ENCODE peak calls at places on chromosomes 4 and X, in seven cellular contexts. B is esophagus squamous epithelium, J is sigmoid colon, V is right lobe of liver, Y is heart left ventricle, F is adrenal gland, S is ovary. D is an unnamed sample. For H3K27me3, the result is how much of the 10 kb centered on the place peaks cover.

GRCh38 chr4:137124278-137124932 is 407.9 kb downstream of the PCDH18 start:
- DNase-seq in Y (no peak), S (no peak), V (no peak), J (no peak), B (no peak), F (no peak), D (no peak)

GRCh38 chr4:111499291-111499690 is 646.0 kb upstream of the FAM241A start:
- DNase-seq in S (no peak), V (no peak), Y (no peak), B (no peak), J (no peak), F (no peak), D (no peak)

GRCh38 chr4:103482893-103483292 is 236.9 kb downstream of the TACR3 start:
- DNase-seq in V (no peak), Y (no peak), B (no peak), J (no peak), S (no peak), F (no peak), D (no peak)

GRCh38 chr4:140856692-140857091 is 100.5 kb upstream of the TBC1D9 start:
- DNase-seq in V (no peak), Y (peak), F (no peak), S (no peak), J (peak), B (no peak), D (no peak)

GRCh38 chr4:173509031-173510001 is 20.7 kb downstream of the HAND2 start:
- DNase-seq in B (no peak), F (peak), Y (peak), V (no peak), J (peak), S (peak), D (no peak)

GRCh38 chr4:54439831-54440243 is 210.7 kb downstream of the PDGFRA start:
- DNase-seq in J (peak), F (peak), B (no peak), S (no peak), V (no peak), Y (peak), D (peak)

GRCh38 chr4:3471098-3471760 is 8.1 kb downstream of the DOK7 start:
- DNase-seq in S (no peak), J (no peak), F (no peak), B (no peak), V (no peak), Y (no peak), D (no peak)

GRCh38 chr4:13875160-13875559 is 247.6 kb upstream of the BOD1L1 start:
- DNase-seq in Y (no peak), B (no peak), S (no peak), F (no peak), J (no peak), V (no peak), D (no peak)

GRCh38 chr4:153929651-153930050 is 140.8 kb upstream of the SFRP2 start:
- DNase-seq in J (no peak), B (no peak), V (no peak), F (no peak), Y (no peak), S (no peak), D (no peak)

GRCh38 chr4:39936565-39937418 is 40.9 kb downstream of the PDS5A start:
- DNase-seq in B (no peak), F (no peak), J (no peak), S (no peak), V (no peak), Y (no peak), D (no peak)

GRCh38 chr4:136650541-136651277 is 881.6 kb downstream of the PCDH18 start:
- DNase-seq in B (no peak), Y (no peak), S (no peak), J (no peak), V (no peak), F (no peak), D (no peak)

GRCh38 chrX:130085551-130085986 is 24.7 kb downstream of the ELF4 start:
- DNase-seq in S (no peak), B (no peak), Y (peak), V (no peak), F (no peak), J (no peak), D (peak)

GRCh38 chrX:156001001-156001666 is 3.6 kb downstream of the IL9R start:
- DNase-seq in F (no peak), J (no peak), S (no peak), B (no peak), V (no peak), Y (no peak), D (no peak)

GRCh38 chrX:46165411-46165810 is 379.8 kb downstream of the ZNF674 start:
- DNase-seq in J (no peak), B (no peak), S (no peak), V (no peak), F (no peak), Y (no peak), D (no peak)

GRCh38 chr4:159398236-159398638 is 295.4 kb downstream of the RAPGEF2 start:
- DNase-seq in B (no peak), J (no peak), S (no peak), Y (no peak), F (no peak), V (no peak), D (no peak)

GRCh38 chrX:40809210-40809609 is 73.9 kb upstream of the MED14 start:
- DNase-seq in B (no peak), S (no peak), J (no peak), F (no peak), V (no peak), Y (no peak), D (no peak)

GRCh38 chrX:15848576-15848975 is 6.0 kb downstream of the AP1S2 start:
- DNase-seq in Y (no peak), V (no peak), J (no peak), S (no peak), B (no peak), F (no peak), D (no peak)

GRCh38 chr4:69759189-69759604 is 1.2 kb downstream of the SULT1B1 start:
- DNase-seq in F (no peak), S (no peak), V (no peak), J (no peak), Y (no peak), B (no peak), D (no peak)

GRCh38 chr4:113825272-113825671 is 63.7 kb upstream of the CAMK2D start:
- DNase-seq in V (no peak), S (no peak), Y (no peak), B (no peak), F (no peak), J (no peak), D (no peak)

GRCh38 chr4:94976371-94977011 is 218.7 kb downstream of the BMPR1B start:
- DNase-seq in F (no peak), S (no peak), J (no peak), Y (no peak), V (no peak), B (no peak), D (no peak)

GRCh38 chr4:3756343-3757059 is 9.7 kb upstream of the ADRA2C start:
- DNase-seq in S (no peak), J (no peak), F (no peak), B (no peak), V (no peak), Y (no peak), D (no peak)

GRCh38 chrX:31894152-31894551 is 822.3 kb upstream of the FTHL17 start:
- DNase-seq in V (peak), F (no peak), J (no peak), B (no peak), Y (no peak), S (no peak), D (no peak)

GRCh38 chr4:20839957-20840356 is 139.7 kb downstream of the PACRGL start:
- DNase-seq in S (no peak), B (no peak), Y (no peak), V (no peak), J (no peak), F (no peak), D (no peak)

GRCh38 chrX:71068052-71068918 is at the start of gene SNX12:
- DNase-seq in J (peak), F (peak), Y (peak), B (peak), V (peak), S (peak), D (peak)
- TF ChIP-seq POLR2A in J (peak), F (peak), Y (no peak), B (peak), V (peak), S (peak), D (peak)

DNA sequence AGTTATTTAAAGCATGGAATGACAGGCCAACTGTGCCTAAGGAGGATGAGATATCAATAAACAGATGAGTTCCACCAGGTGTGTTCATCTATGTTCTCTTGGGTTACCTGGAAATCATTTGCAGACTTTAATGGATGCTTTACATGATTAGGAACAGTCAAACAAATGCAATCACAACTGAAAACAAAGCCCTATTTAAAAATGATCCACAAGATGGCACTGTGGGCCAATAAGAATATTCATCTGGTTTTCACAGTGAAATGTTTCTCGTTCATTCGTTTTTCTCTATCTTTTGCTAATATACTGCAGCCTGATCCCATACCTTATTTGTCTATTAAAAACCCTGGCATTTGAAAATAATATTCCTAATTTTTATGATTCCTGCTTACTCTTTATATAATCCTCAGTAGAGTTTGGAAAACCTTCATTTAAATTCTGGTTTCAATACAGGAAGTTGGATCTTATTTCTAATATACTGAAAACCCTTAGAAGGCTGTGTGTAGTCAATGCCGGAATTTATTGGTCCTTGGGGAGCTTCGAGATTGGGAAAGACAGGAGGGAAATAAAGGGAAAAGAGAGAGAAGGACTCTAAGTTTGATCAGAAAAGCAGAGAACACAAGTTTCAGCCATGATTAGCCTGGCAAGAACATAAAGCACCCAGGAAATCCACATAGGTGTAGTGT is 63.7 kb upstream of the TAPT1 start:
- DNase-seq in F (no peak), Y (no peak), S (no peak), V (no peak), B (no peak), J (no peak), D (no peak)
- H3K27me3 ChIP-seq in F (under half), Y (under half), S (under half), V (under half), B (under half), J (under half), D (under half)

GRCh38 chr4:6441758-6442157 is 30.7 kb downstream of the PPP2R2C start:
- DNase-seq in S (no peak), F (no peak), J (no peak), B (no peak), Y (no peak), V (no peak), D (no peak)
- TF ChIP-seq POLR2A in S (no peak), F (no peak), J (no peak), B (no peak), Y (no peak), V (no peak), D (no peak)

GRCh38 chrX:103629295-103630170 is 758 bp downstream of the TCEAL1 start:
- DNase-seq in Y (peak), F (peak), B (no peak), J (peak), S (peak), V (peak), D (peak)

GRCh38 chrX:103630171-103630511 is 1.4 kb downstream of the TCEAL1 start:
- DNase-seq in B (no peak), S (no peak), V (no peak), Y (no peak), F (no peak), J (no peak), D (no peak)

GRCh38 chrX:103628386-103629290 is at the start of gene TCEAL1:
- DNase-seq in J (peak), F (peak), B (no peak), Y (peak), S (peak), V (peak), D (peak)

GRCh38 chrX:103626855-103627254 is 1.9 kb upstream of the TCEAL1 start:
- DNase-seq in F (no peak), J (no peak), Y (no peak), S (no peak), B (no peak), V (no peak), D (no peak)

DNA sequence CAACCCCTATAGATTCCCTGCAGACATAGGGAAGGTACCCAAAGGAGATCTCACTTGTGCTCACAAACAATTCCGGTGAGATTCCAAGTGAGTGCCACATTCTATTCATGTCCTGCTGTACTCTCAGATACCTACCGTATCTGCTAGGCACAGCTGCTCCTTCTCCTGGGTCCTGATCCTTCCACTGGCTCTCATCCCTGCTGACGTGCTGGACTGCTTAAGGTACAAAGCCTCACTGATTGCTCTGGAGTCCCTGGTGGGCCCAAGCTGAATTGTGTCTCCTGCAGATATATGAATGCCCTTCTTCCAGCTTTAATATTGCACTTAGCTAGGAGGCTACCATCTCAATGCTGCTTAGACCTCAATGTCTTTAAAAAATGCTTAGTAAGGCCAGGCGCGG is 2.4 kb downstream of the TCEAL1 start:
- DNase-seq in Y (no peak), F (no peak), J (no peak), S (no peak), V (no peak), B (no peak), D (no peak)
- H3K27me3 ChIP-seq in Y (under half), F (under half), J (under half), S (under half), V (under half), B (under half), D (under half)

DNA sequence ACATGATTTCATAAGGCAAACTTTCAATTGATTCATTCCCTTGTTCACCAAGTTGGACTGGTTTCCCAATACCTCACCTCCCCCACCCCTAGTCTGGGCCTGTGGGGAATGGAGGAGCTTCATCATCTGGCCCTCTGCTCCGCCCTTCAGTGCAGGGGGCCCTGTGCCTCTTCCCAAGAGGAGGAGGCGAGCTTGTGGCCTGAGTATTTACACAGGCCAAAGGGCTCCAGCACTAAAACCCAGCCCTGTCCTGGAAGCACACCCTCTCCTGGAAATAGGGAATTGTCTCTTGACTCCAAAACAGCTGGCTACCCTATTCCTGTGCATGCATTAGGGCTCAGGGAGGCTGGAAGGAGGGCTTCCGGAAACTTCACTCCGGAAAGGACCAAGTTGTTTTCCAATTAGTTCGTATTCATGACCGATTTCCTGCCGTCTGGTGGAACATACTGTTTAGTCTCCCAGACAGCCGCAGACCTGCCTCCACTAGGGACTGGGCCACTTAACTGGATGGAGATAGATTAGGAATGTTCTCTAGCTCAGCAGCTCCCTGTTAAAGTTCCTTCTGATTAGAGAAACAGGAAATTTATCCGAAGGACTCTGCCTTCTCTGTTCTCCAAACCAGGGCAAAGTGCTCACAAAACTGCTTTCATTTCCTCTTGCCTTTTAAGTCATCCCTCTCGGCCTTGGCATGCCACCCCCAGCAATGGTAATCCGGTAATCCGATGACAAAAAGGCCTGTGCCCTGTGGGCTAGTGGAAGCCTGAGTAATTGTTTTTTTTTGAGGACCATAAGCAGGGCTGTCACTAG is 5.8 kb downstream of the SRPX2 start:
- DNase-seq in J (peak), Y (peak), S (peak), B (no peak), F (peak), V (peak), D (peak)
- TF ChIP-seq POLR2A in J (no peak), Y (no peak), S (no peak), B (no peak), F (no peak), V (no peak), D (no peak)

GRCh38 chrX:13775837-13776236 is 41.1 kb downstream of the GPM6B start:
- DNase-seq in F (no peak), Y (no peak), B (no peak), S (no peak), J (no peak), V (no peak), D (no peak)
- H3K27me3 ChIP-seq in F (under half), Y (under half), B (under half), S (under half), J (under half), V (under half), D (under half)

GRCh38 chr4:8708401-8709021 is 115.9 kb downstream of the CPZ start:
- DNase-seq in S (no peak), B (no peak), Y (no peak), J (peak), V (no peak), F (peak), D (no peak)

GRCh38 chr4:8707045-8707781 is 114.6 kb downstream of the CPZ start:
- DNase-seq in J (peak), F (no peak), B (no peak), S (no peak), Y (no peak), V (no peak), D (no peak)

GRCh38 chr4:8705161-8706145 is 112.9 kb downstream of the CPZ start:
- DNase-seq in F (no peak), J (peak), Y (no peak), V (no peak), B (no peak), S (no peak), D (no peak)

GRCh38 chr4:8704632-8705031 is 112.1 kb downstream of the CPZ start:
- DNase-seq in S (no peak), V (no peak), F (no peak), B (no peak), J (peak), Y (no peak), D (no peak)

GRCh38 chr4:8706221-8707044 is 113.9 kb downstream of the CPZ start:
- DNase-seq in B (no peak), V (no peak), S (no peak), F (no peak), J (peak), Y (no peak), D (no peak)
- TF ChIP-seq POLR2A in B (no peak), V (no peak), S (no peak), F (no peak), J (no peak), Y (no peak), D (no peak)

GRCh38 chr4:108081251-108081650 is 87.5 kb downstream of the LEF1 start:
- DNase-seq in B (no peak), Y (no peak), S (no peak), F (no peak), V (no peak), J (no peak), D (no peak)
- H3K27me3 ChIP-seq in B (under half), Y (under half), S (under half), F (under half), V (under half), J (under half), D (under half)

GRCh38 chr4:185566972-185567749 is 31.9 kb upstream of the PDLIM3 start:
- DNase-seq in S (no peak), Y (peak), J (peak), V (no peak), F (peak), B (no peak), D (no peak)
- TF ChIP-seq POLR2A in S (no peak), Y (no peak), J (no peak), V (no peak), F (no peak), B (no peak), D (no peak)

D was measured in thyroid gland.